ENCODE peak calls at places on chromosomes 13 and 19, in five cellular contexts. One of them, this sample, is unnamed.

GRCh38 chr19:15831626-15832025 is 16.2 kb upstream of the OR10H1 start:
- DNase-seq in tibial nerve: no peak
- DNase-seq in stomach: no peak
- DNase-seq in ovary: no peak
- DNase-seq in transverse colon: no peak
- DNase-seq in this sample: no peak

GRCh38 chr19:41376998-41377365 is 649 bp downstream of the TMEM91 start:
- DNase-seq in tibial nerve: no peak
- DNase-seq in stomach: no peak
- DNase-seq in ovary: no peak
- DNase-seq in transverse colon: no peak
- DNase-seq in this sample: no peak

GRCh38 chr19:1074512-1075283 is 7.7 kb downstream of the ARHGAP45 start:
- DNase-seq in tibial nerve: peak
- DNase-seq in stomach: peak
- DNase-seq in ovary: peak
- DNase-seq in transverse colon: peak
- DNase-seq in this sample: no peak

GRCh38 chr13:34462843-34463242 is 479.2 kb upstream of the NBEA start:
- DNase-seq in tibial nerve: no peak
- DNase-seq in stomach: peak
- DNase-seq in ovary: no peak
- DNase-seq in transverse colon: no peak
- DNase-seq in this sample: no peak

GRCh38 chr19:46935066-46935663 is 74.4 kb downstream of the ARHGAP35 start:
- DNase-seq in tibial nerve: no peak
- DNase-seq in stomach: no peak
- DNase-seq in ovary: no peak
- DNase-seq in transverse colon: no peak
- DNase-seq in this sample: no peak

GRCh38 chr19:35828694-35829301 is 16.2 kb upstream of the PRODH2 start:
- DNase-seq in tibial nerve: peak
- DNase-seq in stomach: peak
- DNase-seq in ovary: peak
- DNase-seq in transverse colon: peak
- DNase-seq in this sample: peak

GRCh38 chr13:96661612-96662011 is 332.7 kb downstream of the OXGR1 start:
- DNase-seq in tibial nerve: no peak
- DNase-seq in stomach: no peak
- DNase-seq in ovary: no peak
- DNase-seq in transverse colon: no peak
- DNase-seq in this sample: no peak

GRCh38 chr19:44807652-44808462 is 1.0 kb upstream of the BCAM start:
- DNase-seq in tibial nerve: peak
- DNase-seq in stomach: peak
- DNase-seq in ovary: peak
- DNase-seq in transverse colon: peak
- DNase-seq in this sample: peak

GRCh38 chr19:5503598-5503997 is 48.4 kb downstream of the ZNRF4 start:
- DNase-seq in tibial nerve: no peak
- DNase-seq in stomach: no peak
- DNase-seq in ovary: no peak
- DNase-seq in transverse colon: no peak
- DNase-seq in this sample: peak

GRCh38 chr19:49949735-49950589 is 11.0 kb downstream of the SIGLEC11 start:
- DNase-seq in tibial nerve: no peak
- DNase-seq in stomach: no peak
- DNase-seq in ovary: no peak
- DNase-seq in transverse colon: no peak
- DNase-seq in this sample: peak

GRCh38 chr19:41000310-41000737 is 9.2 kb downstream of the CYP2B6 start:
- DNase-seq in tibial nerve: no peak
- DNase-seq in stomach: peak
- DNase-seq in ovary: no peak
- DNase-seq in transverse colon: peak
- DNase-seq in this sample: no peak

GRCh38 chr13:18971576-18972219 is 209.9 kb downstream of the TUBA3C start:
- DNase-seq in tibial nerve: no peak
- DNase-seq in stomach: no peak
- DNase-seq in ovary: no peak
- DNase-seq in transverse colon: no peak
- DNase-seq in this sample: no peak

GRCh38 chr13:94534171-94534570 is 54.7 kb upstream of the DCT start:
- DNase-seq in tibial nerve: no peak
- DNase-seq in stomach: no peak
- DNase-seq in ovary: no peak
- DNase-seq in transverse colon: no peak
- DNase-seq in this sample: no peak

DNA sequence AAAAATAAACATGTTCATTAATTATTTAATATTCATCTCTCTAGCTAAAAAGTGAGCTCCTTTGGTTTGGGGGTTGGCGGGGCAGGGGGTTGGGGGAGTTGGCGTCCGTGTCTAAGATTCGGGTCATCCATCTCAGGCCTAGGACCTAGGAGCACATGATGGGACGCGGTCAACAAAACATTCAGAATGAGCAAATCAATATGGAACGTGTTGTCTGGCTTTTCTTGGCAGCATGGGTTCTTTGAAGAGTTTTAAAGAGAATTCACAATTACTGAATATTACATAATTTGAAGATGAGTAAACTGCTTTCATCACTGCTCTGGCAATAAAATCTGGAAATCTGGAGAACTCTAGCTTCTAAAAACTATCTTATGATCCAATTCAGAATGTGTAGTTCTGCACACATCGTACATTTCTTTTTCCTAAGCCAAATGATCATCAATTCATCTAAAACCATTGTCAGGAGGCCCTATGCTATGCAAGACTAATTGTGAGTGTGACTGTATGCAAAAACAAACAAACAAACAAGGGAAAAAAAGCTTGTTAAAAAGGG is 5.4 kb upstream of the ARGLU1 start:
- DNase-seq in tibial nerve: peak
- DNase-seq in stomach: no peak
- DNase-seq in ovary: no peak
- DNase-seq in transverse colon: no peak
- DNase-seq in this sample: no peak
- H3K4me3 ChIP-seq in tibial nerve: no peak
- H3K4me3 ChIP-seq in stomach: no peak
- H3K4me3 ChIP-seq in ovary: no peak
- H3K4me3 ChIP-seq in transverse colon: no peak
- H3K4me3 ChIP-seq in this sample: no peak

GRCh38 chr19:10924597-10924996 is 3.8 kb downstream of the YIPF2 start:
- DNase-seq in tibial nerve: no peak
- DNase-seq in stomach: no peak
- DNase-seq in ovary: no peak
- DNase-seq in transverse colon: no peak
- DNase-seq in this sample: no peak

GRCh38 chr19:10921909-10922637 is 6.4 kb downstream of the YIPF2 start:
- DNase-seq in tibial nerve: no peak
- DNase-seq in stomach: no peak
- DNase-seq in ovary: no peak
- DNase-seq in transverse colon: no peak
- DNase-seq in this sample: no peak

GRCh38 chr19:10921199-10921879 is 7.1 kb downstream of the YIPF2 start:
- DNase-seq in tibial nerve: no peak
- DNase-seq in stomach: no peak
- DNase-seq in ovary: no peak
- DNase-seq in transverse colon: no peak
- DNase-seq in this sample: no peak

GRCh38 chr19:10922638-10923014 is 5.8 kb downstream of the YIPF2 start:
- DNase-seq in tibial nerve: no peak
- DNase-seq in stomach: no peak
- DNase-seq in ovary: no peak
- DNase-seq in transverse colon: no peak
- DNase-seq in this sample: no peak

GRCh38 chr19:10923503-10924076 is 4.8 kb downstream of the YIPF2 start:
- DNase-seq in tibial nerve: no peak
- DNase-seq in stomach: no peak
- DNase-seq in ovary: no peak
- DNase-seq in transverse colon: no peak
- DNase-seq in this sample: no peak
- TF ChIP-seq POLR2A in tibial nerve: no peak
- TF ChIP-seq POLR2A in stomach: no peak
- TF ChIP-seq POLR2A in ovary: no peak
- TF ChIP-seq POLR2A in transverse colon: no peak
- TF ChIP-seq POLR2A in this sample: no peak

DNA sequence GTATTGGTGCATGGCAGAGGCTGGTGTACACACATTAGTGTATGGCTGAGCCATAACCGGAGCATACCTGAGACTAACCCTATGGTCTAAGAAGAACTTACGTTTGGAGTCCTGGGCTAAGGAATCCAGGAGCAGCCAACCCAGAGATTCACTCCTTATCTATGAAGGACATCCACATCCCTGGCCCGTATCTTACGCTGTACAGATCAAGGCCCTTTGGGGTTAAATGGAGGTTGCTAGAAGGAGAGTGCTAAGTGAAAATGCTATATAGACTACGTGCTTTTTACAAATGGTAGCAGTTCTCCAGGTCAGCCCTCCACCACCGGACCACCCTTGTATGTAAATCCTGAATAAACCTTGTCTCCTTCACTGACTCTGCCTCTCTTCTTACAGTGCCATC is 1.9 kb upstream of the SUGT1 start:
- DNase-seq in tibial nerve: no peak
- DNase-seq in stomach: no peak
- DNase-seq in ovary: no peak
- DNase-seq in transverse colon: no peak
- DNase-seq in this sample: no peak
- H3K4me3 ChIP-seq in tibial nerve: no peak
- H3K4me3 ChIP-seq in stomach: peak
- H3K4me3 ChIP-seq in ovary: no peak
- H3K4me3 ChIP-seq in transverse colon: no peak
- H3K4me3 ChIP-seq in this sample: peak

DNA sequence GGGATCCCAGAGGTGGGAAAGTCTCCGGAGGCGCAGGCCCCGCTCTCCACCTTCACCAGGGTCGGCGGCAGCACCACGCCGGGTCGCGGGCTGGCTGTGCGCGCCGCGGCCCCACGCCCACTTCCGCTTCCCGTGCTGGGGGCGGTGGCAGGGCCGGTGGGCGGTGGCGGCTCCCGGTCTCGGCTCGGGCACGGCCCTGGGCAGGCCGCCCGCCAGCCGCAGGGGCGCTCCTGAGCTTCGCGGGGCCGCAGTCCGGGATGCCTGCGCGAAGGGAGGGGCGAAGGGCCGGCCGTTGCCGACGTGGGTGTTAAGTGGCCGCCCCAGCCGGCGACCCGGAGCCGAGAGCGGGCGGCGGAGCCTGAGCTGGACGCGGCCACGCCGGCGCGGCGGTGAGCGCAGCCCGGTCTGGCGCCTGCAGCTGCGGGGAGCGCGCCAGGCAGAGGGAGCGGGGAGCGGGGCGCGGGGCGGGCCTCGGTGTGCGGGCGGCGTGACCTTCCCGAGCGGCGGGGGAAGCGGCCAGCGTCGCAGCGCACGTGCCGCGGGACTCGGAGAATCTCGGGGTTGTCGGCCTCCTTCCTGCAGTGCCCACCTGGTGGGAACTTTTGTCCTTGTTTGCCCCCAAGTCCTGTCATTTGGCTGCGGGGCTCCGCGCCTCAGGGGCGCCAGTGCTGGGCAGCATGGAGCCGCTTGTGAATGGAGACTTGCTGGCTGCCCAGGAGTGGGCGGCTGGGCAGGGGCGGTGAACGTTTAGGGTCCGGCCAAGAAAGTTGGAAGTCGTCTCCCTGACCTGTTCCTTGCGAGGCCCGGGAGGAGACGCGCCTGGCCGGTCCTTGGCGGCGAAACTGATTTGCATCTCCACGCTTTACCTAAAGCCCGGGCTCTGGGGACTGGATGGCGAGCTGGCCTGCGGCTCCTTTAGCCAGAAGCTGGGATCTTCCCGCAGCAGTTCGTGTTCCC is at the start of gene SLC25A15:
- DNase-seq in tibial nerve: no peak
- DNase-seq in stomach: peak
- DNase-seq in ovary: peak
- DNase-seq in transverse colon: peak
- DNase-seq in this sample: peak
- TF ChIP-seq POLR2A in tibial nerve: peak
- TF ChIP-seq POLR2A in stomach: no peak
- TF ChIP-seq POLR2A in ovary: no peak
- TF ChIP-seq POLR2A in transverse colon: peak
- TF ChIP-seq POLR2A in this sample: peak

DNA sequence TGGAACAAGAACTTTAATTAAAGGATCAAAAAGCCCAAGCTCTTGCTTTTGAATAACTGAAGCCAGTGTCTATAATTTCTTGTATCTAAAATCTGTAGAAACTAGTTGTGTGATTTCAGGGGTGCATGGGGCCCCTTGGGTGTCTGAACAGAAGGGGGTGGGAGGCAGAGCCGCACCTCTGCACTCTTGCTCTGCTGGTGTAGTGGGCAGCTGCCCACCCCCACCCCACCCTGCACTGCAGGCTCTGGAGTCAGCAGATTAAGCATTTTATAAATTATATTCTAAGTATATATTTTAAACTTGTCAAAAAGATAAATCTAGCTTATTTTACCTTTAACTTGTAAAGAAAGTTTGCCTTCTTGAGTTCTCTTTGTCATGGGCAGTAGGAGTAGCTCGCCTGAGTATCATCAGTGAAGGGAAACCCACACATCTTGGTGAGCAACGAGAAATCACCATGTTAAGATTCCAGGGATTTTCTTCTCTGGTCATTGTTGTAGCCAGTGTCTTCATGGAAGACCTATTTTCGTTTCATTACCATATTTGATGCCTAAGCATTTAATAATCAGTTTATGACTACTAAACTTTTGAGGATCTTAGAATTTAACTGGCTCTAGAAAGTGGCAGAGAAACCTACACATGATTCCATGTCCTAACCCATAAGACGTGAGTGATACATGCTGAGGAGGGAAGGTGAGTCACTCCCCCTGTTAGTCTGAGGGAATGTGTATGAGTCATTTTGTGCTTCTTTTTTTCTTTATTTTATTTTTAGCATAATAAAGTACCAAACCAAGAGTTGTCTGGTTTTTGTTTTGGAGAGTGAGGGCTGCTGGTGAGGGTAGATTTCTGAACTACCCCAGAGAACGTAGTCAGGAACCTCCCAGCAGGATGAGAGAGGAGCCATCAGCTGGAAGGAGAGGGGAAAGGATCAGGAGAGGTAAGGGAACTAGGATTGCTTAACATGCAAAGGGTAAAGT is 7.7 kb downstream of the UBE2L5 start:
- DNase-seq in tibial nerve: no peak
- DNase-seq in stomach: no peak
- DNase-seq in ovary: no peak
- DNase-seq in transverse colon: no peak
- DNase-seq in this sample: peak
- H3K4me3 ChIP-seq in tibial nerve: no peak
- H3K4me3 ChIP-seq in stomach: no peak
- H3K4me3 ChIP-seq in ovary: no peak
- H3K4me3 ChIP-seq in transverse colon: no peak
- H3K4me3 ChIP-seq in this sample: no peak

GRCh38 chr13:85241045-85241444 is 558.2 kb downstream of the SLITRK6 start:
- DNase-seq in tibial nerve: no peak
- DNase-seq in stomach: no peak
- DNase-seq in ovary: no peak
- DNase-seq in transverse colon: no peak
- DNase-seq in this sample: no peak

GRCh38 chr13:85230754-85231153 is 568.5 kb downstream of the SLITRK6 start:
- DNase-seq in tibial nerve: no peak
- DNase-seq in stomach: no peak
- DNase-seq in ovary: no peak
- DNase-seq in transverse colon: no peak
- DNase-seq in this sample: no peak

GRCh38 chr13:85236431-85236830 is 562.8 kb downstream of the SLITRK6 start:
- DNase-seq in tibial nerve: no peak
- DNase-seq in stomach: no peak
- DNase-seq in ovary: no peak
- DNase-seq in transverse colon: no peak
- DNase-seq in this sample: no peak
- TF ChIP-seq POLR2A in tibial nerve: no peak
- TF ChIP-seq POLR2A in stomach: no peak
- TF ChIP-seq POLR2A in ovary: no peak
- TF ChIP-seq POLR2A in transverse colon: no peak
- TF ChIP-seq POLR2A in this sample: no peak

This sample was measured in NB4.